ENCODE peak calls at places on chromosomes 1 and 21, in five cellular contexts. U is HepG2, C is GM12878, G is GM12891, Y is K562. K is an unnamed sample.

GRCh38 chr1:21273743-21274142 is 16.5 kb downstream of the ECE1 start:
- DNase-seq in Y (no peak), C (no peak), G (no peak), U (no peak), K (no peak)

GRCh38 chr1:43613075-43613942 is 36.6 kb upstream of the KDM4A start:
- DNase-seq in C (no peak), Y (no peak), U (no peak), G (no peak), K (no peak)

GRCh38 chr1:8026976-8027747 is 1.1 kb upstream of the ERRFI1 start:
- DNase-seq in Y (no peak), U (peak), C (no peak), G (no peak), K (no peak)

GRCh38 chr1:228803421-228803820 is 68.1 kb downstream of the RHOU start:
- DNase-seq in Y (no peak), U (no peak), G (no peak), C (no peak), K (no peak)

GRCh38 chr1:983736-984475 is 2.0 kb upstream of the PERM1 start:
- DNase-seq in Y (peak), U (no peak), G (peak), C (no peak), K (peak)

GRCh38 chr1:192905049-192905448 is 96.2 kb downstream of the RGS2 start:
- DNase-seq in U (no peak), C (no peak), G (no peak), Y (no peak), K (no peak)

GRCh38 chr1:234996245-234996757 is 132.3 kb downstream of the TOMM20 start:
- DNase-seq in C (no peak), U (no peak), G (no peak), Y (no peak), K (no peak)

GRCh38 chr1:97277891-97278662 is 556.5 kb downstream of the PTBP2 start:
- DNase-seq in Y (no peak), U (no peak), G (no peak), C (no peak), K (no peak)

GRCh38 chr1:227792216-227793078 is 23.0 kb upstream of the PRSS38 start:
- DNase-seq in C (no peak), U (no peak), G (peak), Y (peak), K (no peak)

GRCh38 chr21:26909972-26910371 is 56.9 kb downstream of the ADAMTS5 start:
- DNase-seq in C (no peak), G (no peak), U (no peak), Y (no peak), K (no peak)

GRCh38 chr1:94723899-94724298 is 96.3 kb upstream of the SLC44A3 start:
- DNase-seq in C (no peak), Y (no peak), U (no peak), G (no peak), K (no peak)

GRCh38 chr1:224356685-224357625 is at the start of gene CNIH4:
- DNase-seq in Y (peak), U (peak), C (peak), G (peak), K (peak)

GRCh38 chr1:109112652-109113285 is 1.1 kb upstream of the ELAPOR1 start:
- DNase-seq in C (peak), Y (peak), U (peak), G (peak), K (peak)

GRCh38 chr21:46368533-46369285 is 44.8 kb downstream of the PCNT start:
- DNase-seq in C (peak), G (peak), U (no peak), Y (no peak), K (no peak)

GRCh38 chr1:106924360-106924759 is 132.1 kb upstream of the PRMT6 start:
- DNase-seq in C (no peak), G (no peak), U (no peak), Y (no peak), K (no peak)

GRCh38 chr1:162538815-162539431 is 22.6 kb upstream of the UAP1 start:
- DNase-seq in U (peak), C (no peak), Y (peak), G (no peak), K (no peak)

GRCh38 chr1:162541619-162542141 is 19.8 kb upstream of the UAP1 start:
- DNase-seq in G (no peak), Y (no peak), C (no peak), U (no peak), K (no peak)

GRCh38 chr1:162535501-162535900 is 26.0 kb upstream of the UAP1 start:
- DNase-seq in Y (no peak), C (no peak), U (no peak), G (no peak), K (no peak)

GRCh38 chr1:162537216-162537615 is 24.3 kb upstream of the UAP1 start:
- DNase-seq in C (no peak), Y (no peak), G (no peak), U (no peak), K (no peak)

GRCh38 chr1:162536511-162536910 is 25.0 kb upstream of the UAP1 start:
- DNase-seq in G (no peak), C (no peak), Y (no peak), U (no peak), K (no peak)
- TF ChIP-seq TAF1 in G (no peak), C (no peak), Y (no peak), U (no peak), K (no peak)

GRCh38 chr1:15834406-15835204 is 12.9 kb upstream of the SPEN start:
- DNase-seq in U (peak), G (no peak), C (peak), Y (peak), K (peak)
- TF ChIP-seq POLR2A in U (peak), G (peak), C (peak), Y (peak), K (peak)

GRCh38 chr1:19664453-19665043 is at the start of gene HTR6:
- DNase-seq in C (no peak), U (no peak), Y (peak), G (peak), K (peak)
- TF ChIP-seq TAF1 in C (no peak), U (no peak), Y (no peak), G (no peak), K (no peak)

DNA sequence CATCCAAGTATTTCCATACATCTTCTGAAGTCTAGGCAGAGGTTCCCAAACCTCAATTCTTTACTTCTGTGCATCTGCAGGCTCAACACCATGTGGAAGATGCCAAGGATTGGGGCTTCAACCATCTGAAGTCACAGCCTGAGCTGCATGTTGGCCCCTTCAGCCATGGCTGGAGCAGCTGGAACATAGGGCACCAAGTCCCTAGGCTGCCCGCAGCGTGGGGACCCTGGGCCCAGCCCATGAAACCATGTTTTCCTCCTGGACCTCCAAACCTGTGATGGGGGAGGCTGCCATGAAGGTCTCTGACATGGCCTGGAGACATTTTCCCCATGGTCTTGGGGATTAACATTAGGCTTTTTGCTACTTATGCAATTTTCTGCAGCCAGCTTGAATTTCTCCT is 729.8 kb downstream of the KCNT2 start:
- DNase-seq in G (no peak), U (no peak), Y (no peak), C (no peak), K (no peak)
- TF ChIP-seq POLR2A in G (no peak), U (no peak), Y (no peak), C (no peak), K (no peak)

GRCh38 chr21:44371596-44371995 is 18.2 kb downstream of the TRPM2 start:
- DNase-seq in C (no peak), G (no peak), Y (no peak), U (no peak), K (no peak)

GRCh38 chr21:44368711-44369446 is 15.5 kb downstream of the TRPM2 start:
- DNase-seq in Y (no peak), G (no peak), U (no peak), C (no peak), K (no peak)

GRCh38 chr21:44370771-44371410 is 17.5 kb downstream of the TRPM2 start:
- DNase-seq in C (no peak), G (no peak), Y (no peak), U (no peak), K (no peak)

GRCh38 chr21:44372616-44373015 is 19.2 kb downstream of the TRPM2 start:
- DNase-seq in U (no peak), C (no peak), Y (no peak), G (no peak), K (no peak)

GRCh38 chr21:44370027-44370735 is 16.8 kb downstream of the TRPM2 start:
- DNase-seq in U (peak), G (no peak), C (no peak), Y (peak), K (no peak)
- TF ChIP-seq TAF1 in U (no peak), G (no peak), C (no peak), Y (no peak), K (no peak)

GRCh38 chr1:82704393-82704792 is 903.7 kb downstream of the ADGRL2 start:
- DNase-seq in U (no peak), Y (no peak), G (no peak), C (no peak), K (no peak)
- TF ChIP-seq POLR2A in U (no peak), Y (no peak), G (no peak), C (no peak), K (no peak)

DNA sequence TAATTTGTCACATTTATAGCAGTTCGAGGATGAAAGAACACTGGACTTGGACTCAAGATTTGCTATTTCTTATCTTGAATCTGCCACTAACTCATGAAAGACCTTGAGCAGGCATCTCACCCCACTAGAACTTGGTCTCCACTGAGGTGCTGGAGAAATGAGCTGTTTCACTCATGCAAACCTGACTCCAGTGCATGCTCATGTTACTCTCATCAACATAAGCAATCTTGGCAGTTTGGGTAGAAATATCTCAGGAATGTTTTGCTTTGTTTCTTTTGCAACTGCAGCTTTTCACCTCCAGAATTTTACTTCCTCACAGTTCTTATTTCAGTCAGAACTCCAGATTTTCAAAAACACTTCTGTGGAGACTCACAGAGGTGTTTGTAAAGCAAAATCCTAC is 46.2 kb upstream of the DAB1 start:
- DNase-seq in C (no peak), U (no peak), Y (no peak), G (no peak), K (no peak)
- TF ChIP-seq TAF1 in C (no peak), U (no peak), Y (no peak), G (no peak), K (no peak)